ENCODE peak calls at places on chromosomes 2 and 18, in four cellular contexts. N is transverse colon, P is cardiac muscle cell, J is Karpas-422. Y is an unnamed sample. For H3K27me3, the result is how much of the 10 kb centered on the place peaks cover.

GRCh38 chr2:162063281-162063680 is 10.7 kb downstream of the DPP4 start:
- DNase-seq in P (no peak), N (no peak), J (no peak), Y (no peak)

GRCh38 chr2:143937563-143938346 is 582.2 kb downstream of the ZEB2 start:
- DNase-seq in J (peak), N (no peak), P (no peak), Y (peak)

GRCh38 chr2:234490239-234491074 is 6.4 kb downstream of the ARL4C start:
- DNase-seq in P (no peak), J (no peak), N (no peak), Y (no peak)

GRCh38 chr2:175011505-175011904 is 6.3 kb upstream of the CHN1 start:
- DNase-seq in N (no peak), P (no peak), J (no peak), Y (no peak)

GRCh38 chr2:167504695-167505094 is 616.4 kb downstream of the XIRP2 start:
- DNase-seq in J (no peak), P (no peak), N (no peak), Y (no peak)

GRCh38 chr2:63555299-63555698 is 33.0 kb downstream of the WDPCP start:
- DNase-seq in J (no peak), N (no peak), P (no peak), Y (no peak)

GRCh38 chr2:164054651-164055050 is 318.8 kb upstream of the FIGN start:
- DNase-seq in J (no peak), N (no peak), P (no peak), Y (no peak)

GRCh38 chr2:141601511-141602152 is 529.2 kb downstream of the LRP1B start:
- DNase-seq in N (no peak), P (no peak), J (no peak), Y (no peak)

GRCh38 chr2:109365131-109365530 is 236.1 kb downstream of the SH3RF3 start:
- DNase-seq in J (no peak), P (no peak), N (no peak), Y (no peak)

GRCh38 chr18:70022636-70023035 is 75.0 kb upstream of the CD226 start:
- DNase-seq in J (no peak), N (no peak), P (no peak), Y (no peak)

GRCh38 chr2:33250417-33251029 is 225.9 kb upstream of the RASGRP3 start:
- DNase-seq in J (no peak), P (no peak), N (no peak), Y (no peak)

DNA sequence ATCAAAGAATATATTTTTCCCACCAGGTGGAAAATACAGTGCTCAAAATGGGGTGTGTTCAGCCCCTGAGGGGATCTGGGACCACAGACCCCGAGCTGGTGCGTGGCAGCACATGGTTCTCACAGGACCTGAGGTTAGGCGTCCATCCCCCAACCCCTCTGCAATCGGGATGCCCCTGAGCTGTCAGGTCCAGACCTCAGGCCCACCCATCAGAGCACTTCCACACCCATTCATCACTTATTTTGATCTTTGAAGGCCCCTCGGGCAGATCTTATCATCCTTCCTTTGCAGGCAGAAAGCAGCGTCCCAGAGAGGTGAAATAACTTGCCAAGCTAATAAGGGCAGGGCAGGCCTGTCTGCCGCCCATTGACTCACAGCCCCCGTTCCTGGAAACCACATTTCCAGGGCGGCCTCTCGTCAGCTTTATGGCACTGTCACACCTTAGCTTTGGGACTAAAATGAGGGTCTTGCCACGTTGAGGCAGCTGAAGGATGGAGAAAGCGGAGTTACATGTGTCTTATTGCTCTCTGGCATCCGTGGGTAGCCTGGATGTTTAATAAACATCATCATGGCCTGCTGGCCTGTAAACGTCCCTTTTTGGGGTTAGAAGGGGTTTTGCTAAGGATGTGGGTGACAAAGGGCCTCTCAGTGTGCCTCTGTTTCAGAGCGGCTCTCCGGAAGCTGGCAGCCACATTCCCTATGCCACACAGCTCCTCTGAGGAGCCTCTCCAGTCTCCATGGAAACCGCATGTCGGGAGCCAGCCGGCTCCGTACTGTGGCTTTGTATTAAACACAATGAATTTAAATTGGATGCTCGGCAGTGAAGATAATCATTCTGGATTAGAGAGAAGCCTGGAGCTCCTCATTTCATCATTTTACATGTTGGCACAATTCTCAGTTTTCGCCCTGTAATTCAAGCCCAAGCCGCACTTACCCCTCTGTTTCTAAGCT is 58.3 kb upstream of the MAPRE3 start:
- DNase-seq in J (no peak), P (peak), N (no peak), Y (peak)
- H3K27me3 ChIP-seq in J (under half), P (under half), N (half or more), Y (under half)

GRCh38 chr2:73176205-73176880 is 26.0 kb upstream of the NOTO start:
- DNase-seq in J (no peak), P (no peak), N (peak), Y (no peak)
- H3K4me3 ChIP-seq in J (no peak), P (peak), N (peak), Y (peak)

GRCh38 chr2:236505071-236505470 is 64.6 kb upstream of the ACKR3 start:
- DNase-seq in P (no peak), N (no peak), J (no peak), Y (no peak)
- H3K27me3 ChIP-seq in P (under half), N (under half), J (under half), Y (under half)

DNA sequence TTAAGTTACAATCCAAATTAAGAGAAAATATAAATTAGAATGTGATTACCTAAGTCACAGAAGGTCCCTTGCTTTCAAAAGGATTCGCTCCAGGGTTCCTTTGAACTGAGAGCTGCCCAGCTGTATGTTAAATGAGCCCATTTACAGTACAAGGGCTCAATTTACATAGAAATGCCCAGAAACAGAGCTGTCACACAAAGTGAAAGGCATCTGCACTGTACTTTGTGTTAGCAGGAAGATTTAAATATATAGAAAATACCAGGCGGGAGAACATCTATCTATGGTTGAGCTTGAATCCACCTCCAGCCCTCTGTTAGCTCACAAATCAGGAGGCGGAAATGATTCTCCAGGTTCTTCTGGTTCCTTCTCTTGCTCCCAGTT is 272.9 kb downstream of the PAX3 start:
- DNase-seq in J (no peak), N (no peak), P (no peak), Y (no peak)
- H3K4me3 ChIP-seq in J (no peak), N (no peak), P (no peak), Y (no peak)